ENCODE peak calls at places on chromosomes 16 and 17, in six cellular contexts. W, J, Q, K, O and R are unnamed samples.

GRCh38 chr17:7687908-7688807 is at the start of gene WRAP53:
- DNase-seq in O (peak), W (peak), Q (peak), J (peak), K (peak), R (peak)

GRCh38 chr17:7837375-7838290 is 3.6 kb downstream of the KDM6B start:
- DNase-seq in Q (no peak), K (no peak), O (peak), W (no peak), J (no peak), R (peak)

GRCh38 chr16:88013091-88013609 is 61.9 kb downstream of the BANP start:
- DNase-seq in Q (no peak), O (no peak), K (no peak), W (no peak), J (no peak), R (no peak)

GRCh38 chr17:83137523-83137922 is 58.1 kb downstream of the METRNL start:
- DNase-seq in O (no peak), K (no peak), Q (no peak), W (no peak), J (no peak), R (no peak)

GRCh38 chr16:74224828-74225227 is 71.8 kb upstream of the PSMD7 start:
- DNase-seq in Q (peak), W (no peak), O (no peak), K (no peak), J (no peak), R (no peak)

GRCh38 chr16:19382887-19383816 is 34.5 kb upstream of the TMC5 start:
- DNase-seq in K (no peak), J (no peak), Q (no peak), W (no peak), O (no peak), R (no peak)

GRCh38 chr17:794876-795275 is 12.7 kb downstream of the MRM3 start:
- DNase-seq in Q (peak), J (peak), W (peak), O (peak), K (peak), R (no peak)

GRCh38 chr16:49464877-49465504 is 91.4 kb downstream of the C16orf78 start:
- DNase-seq in W (no peak), Q (no peak), J (no peak), O (no peak), K (peak), R (no peak)

GRCh38 chr16:14502932-14503741 is 126.9 kb downstream of the PARN start:
- DNase-seq in Q (no peak), O (no peak), W (no peak), K (peak), J (no peak), R (no peak)

GRCh38 chr17:34874496-34874895 is 86.8 kb downstream of the CCT6B start:
- DNase-seq in K (no peak), J (no peak), Q (no peak), W (no peak), O (no peak), R (peak)

GRCh38 chr17:34869636-34870035 is 91.6 kb downstream of the CCT6B start:
- DNase-seq in O (no peak), Q (no peak), W (no peak), J (no peak), K (no peak), R (no peak)

GRCh38 chr17:34872640-34873039 is 88.6 kb downstream of the CCT6B start:
- DNase-seq in W (no peak), J (no peak), Q (no peak), O (no peak), K (no peak), R (no peak)
- TF ChIP-seq MAX in W (no peak), J (no peak), Q (no peak), O (no peak), K (no peak), R (no peak)

GRCh38 chr16:16131659-16132058 is 91.6 kb downstream of the ABCC6 start:
- DNase-seq in J (no peak), Q (no peak), K (no peak), W (no peak), O (no peak), R (no peak)

GRCh38 chr16:16136588-16136987 is 86.7 kb downstream of the ABCC6 start:
- DNase-seq in J (no peak), K (no peak), O (no peak), W (no peak), Q (no peak), R (no peak)

GRCh38 chr16:16127469-16128116 is 95.7 kb downstream of the ABCC6 start:
- DNase-seq in K (peak), O (peak), W (peak), J (peak), Q (peak), R (peak)

GRCh38 chr16:16133943-16134604 is 89.2 kb downstream of the ABCC6 start:
- DNase-seq in W (no peak), Q (no peak), J (no peak), K (no peak), O (no peak), R (no peak)

GRCh38 chr16:16131204-16131603 is 92.1 kb downstream of the ABCC6 start:
- DNase-seq in K (no peak), O (no peak), J (no peak), Q (no peak), W (no peak), R (no peak)
- TF ChIP-seq POLR2A in K (no peak), O (no peak), J (no peak), Q (no peak), W (no peak), R (no peak)

GRCh38 chr17:17981330-17981729 is 8.7 kb downstream of the DRC3 start:
- DNase-seq in Q (no peak), O (no peak), J (no peak), K (no peak), W (no peak), R (no peak)
- TF ChIP-seq MAX in Q (no peak), O (no peak), J (no peak), K (no peak), W (no peak), R (no peak)

DNA sequence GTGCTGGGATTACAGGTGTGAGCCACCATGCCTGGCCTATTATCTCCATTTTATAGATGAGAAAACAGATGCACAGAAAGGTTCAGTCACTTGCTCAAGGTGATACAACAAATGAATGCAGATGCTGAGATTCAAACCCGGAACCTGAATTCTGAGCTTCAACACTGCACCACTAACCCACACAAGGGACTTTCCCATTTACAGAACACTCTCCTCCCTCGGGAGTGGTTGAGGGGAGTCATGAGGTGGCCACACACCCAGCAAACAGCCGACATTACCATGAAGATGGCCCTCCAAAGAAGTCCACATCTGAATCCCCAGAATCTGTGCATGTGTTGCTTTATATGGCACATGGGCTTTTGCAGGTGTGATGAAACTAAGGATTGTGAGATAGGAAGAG is 9.1 kb downstream of the BCL7C start:
- DNase-seq in J (no peak), O (no peak), Q (no peak), W (no peak), K (no peak), R (no peak)
- TF ChIP-seq POLR2A in J (no peak), O (no peak), Q (no peak), W (no peak), K (no peak), R (no peak)